ENCODE peak calls at places on chromosomes 5 and 9, in five cellular contexts. J is kidney, V is WTC11, W is mucosa of descending colon, M is mammary epithelial cell. E is an unnamed sample.

GRCh38 chr9:13429271-13429670 is 149.8 kb upstream of the MPDZ start:
- DNase-seq in M (no peak), W (no peak), V (no peak), J (no peak), E (no peak)

GRCh38 chr9:35808433-35808832 is 3.6 kb downstream of the SPAG8 start:
- DNase-seq in V (no peak), J (no peak), W (no peak), M (no peak), E (no peak)

GRCh38 chr9:32550046-32550608 is 2.0 kb upstream of the SMIM27 start:
- DNase-seq in V (no peak), M (peak), W (no peak), J (no peak), E (no peak)

GRCh38 chr9:135277219-135278201 is 190.0 kb downstream of the OLFM1 start:
- DNase-seq in J (peak), W (no peak), V (no peak), M (no peak), E (no peak)

GRCh38 chr9:136011703-136012496 is 50.7 kb upstream of the UBAC1 start:
- DNase-seq in J (peak), M (no peak), W (peak), V (peak), E (peak)

GRCh38 chr9:17063535-17064135 is 71.2 kb upstream of the CNTLN start:
- DNase-seq in W (no peak), M (peak), J (no peak), V (no peak), E (no peak)

GRCh38 chr5:148961261-148962199 is 101.3 kb downstream of the SH3TC2 start:
- DNase-seq in W (no peak), J (no peak), M (no peak), V (no peak), E (no peak)

GRCh38 chr5:38420691-38421395 is 135.6 kb downstream of the LIFR start:
- DNase-seq in V (peak), M (peak), W (peak), J (no peak), E (no peak)

GRCh38 chr5:180191716-180192115 is 17.3 kb downstream of the RASGEF1C start:
- DNase-seq in M (no peak), J (no peak), W (no peak), V (no peak), E (no peak)

GRCh38 chr5:74281191-74281590 is 359.3 kb downstream of the ENC1 start:
- DNase-seq in W (no peak), J (no peak), M (no peak), V (no peak), E (no peak)

GRCh38 chr5:51476456-51476855 is 93.2 kb downstream of the ISL1 start:
- DNase-seq in V (no peak), W (no peak), M (no peak), J (no peak), E (no peak)

GRCh38 chr9:129403743-129404620 is 216.9 kb downstream of the C9orf50 start:
- DNase-seq in J (peak), V (no peak), W (peak), M (no peak), E (no peak)

GRCh38 chr9:100394032-100394695 is 32.8 kb upstream of the MSANTD3 start:
- DNase-seq in J (no peak), W (no peak), V (no peak), M (no peak), E (no peak)

GRCh38 chr5:74141053-74141452 is 499.5 kb downstream of the ENC1 start:
- DNase-seq in M (peak), J (no peak), V (no peak), W (no peak), E (no peak)

GRCh38 chr9:70389642-70390266 is 24.7 kb downstream of the KLF9 start:
- DNase-seq in V (no peak), W (no peak), J (no peak), M (peak), E (no peak)

GRCh38 chr9:70392850-70393249 is 21.6 kb downstream of the KLF9 start:
- DNase-seq in V (no peak), W (no peak), J (no peak), M (no peak), E (no peak)

GRCh38 chr9:70390922-70391321 is 23.5 kb downstream of the KLF9 start:
- DNase-seq in J (no peak), M (no peak), V (no peak), W (no peak), E (no peak)

GRCh38 chr9:70389188-70389587 is 25.3 kb downstream of the KLF9 start:
- DNase-seq in V (no peak), J (no peak), W (no peak), M (no peak), E (no peak)

DNA sequence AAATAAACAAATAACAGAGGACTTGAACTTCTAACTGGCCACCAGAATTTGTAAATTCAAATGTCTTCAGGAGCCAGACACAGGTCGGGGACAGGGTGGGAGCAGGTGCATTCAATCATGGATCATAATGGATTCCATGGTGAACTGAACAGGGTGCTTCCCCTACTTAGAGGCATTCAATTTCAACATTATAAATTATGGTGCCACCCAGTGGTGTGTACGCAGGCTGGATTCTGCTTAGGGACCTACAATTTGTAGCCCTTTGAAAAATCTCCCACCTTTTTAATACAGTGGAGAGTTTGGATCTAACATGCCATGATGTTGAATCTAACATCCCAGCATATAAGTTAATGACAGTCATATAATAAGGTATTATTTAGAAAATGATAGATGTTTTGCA is 22.3 kb downstream of the KLF9 start:
- DNase-seq in W (no peak), V (no peak), M (no peak), J (no peak), E (no peak)
- TF ChIP-seq CTCF in W (no peak), V (no peak), M (peak), J (no peak), E (peak)

DNA sequence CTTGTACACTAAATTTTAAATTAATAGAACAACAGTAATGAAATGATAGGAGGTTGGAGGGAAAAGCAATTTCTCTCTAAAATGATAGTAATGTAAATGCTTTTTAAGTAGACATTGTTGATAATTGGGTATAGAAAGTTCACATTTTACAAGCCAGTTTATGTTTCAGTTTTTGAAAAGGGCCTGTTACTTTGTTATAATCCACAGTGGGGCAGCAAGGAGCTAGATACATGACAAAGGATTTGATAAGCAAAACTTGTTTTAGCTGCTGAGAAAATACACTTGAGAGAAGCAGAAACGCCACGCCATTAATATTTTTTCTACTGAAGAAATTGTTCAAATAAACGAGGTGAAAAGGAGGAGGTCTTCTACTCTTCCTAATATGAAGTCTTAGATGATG is 30.2 kb downstream of the SREK1 start:
- DNase-seq in J (no peak), M (no peak), V (no peak), W (no peak), E (no peak)
- TF ChIP-seq CTCF in J (no peak), M (peak), V (no peak), W (no peak), E (peak)

DNA sequence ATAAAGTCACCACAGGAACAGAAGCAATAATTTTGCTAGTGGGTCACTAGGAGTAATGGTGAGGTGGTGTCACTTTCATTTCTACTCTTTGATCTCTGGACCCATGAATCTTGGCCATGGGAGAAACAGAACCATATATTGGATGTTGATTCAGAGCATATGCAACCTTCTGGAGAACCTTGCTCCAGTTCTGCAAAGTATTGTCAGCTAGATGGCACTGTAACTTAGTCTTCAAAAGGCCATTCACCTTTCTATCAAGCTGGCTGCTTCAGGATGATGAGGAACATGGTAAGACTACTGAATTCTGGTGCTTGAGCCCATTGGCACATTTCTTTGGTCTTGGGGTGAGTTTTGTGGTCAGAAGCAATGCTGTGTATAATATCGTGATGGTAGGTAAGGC is 129.1 kb upstream of the FBN2 start:
- DNase-seq in V (no peak), J (no peak), M (no peak), W (no peak), E (no peak)
- TF ChIP-seq CTCF in V (no peak), J (no peak), M (no peak), W (no peak), E (peak)

DNA sequence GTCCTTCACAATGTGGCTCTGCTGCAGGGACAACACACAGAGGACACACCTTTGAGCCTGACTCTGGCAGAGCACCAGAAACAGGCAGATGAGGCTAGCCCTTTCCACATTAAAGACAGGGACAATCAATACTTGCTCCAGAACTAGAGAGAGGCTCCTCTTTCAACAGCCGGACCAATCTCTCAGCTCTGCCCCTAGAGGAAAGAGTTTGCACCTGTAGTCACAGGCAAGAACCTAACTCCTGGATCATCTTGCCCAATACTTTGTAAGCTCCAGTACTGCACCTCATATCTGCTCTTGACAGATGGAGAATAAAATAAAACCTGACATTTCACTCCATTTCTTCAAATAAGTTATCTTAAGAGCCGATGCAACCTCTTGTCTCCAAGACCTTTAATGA is 52.1 kb downstream of the EPB41L4A start:
- DNase-seq in W (no peak), J (no peak), V (peak), M (peak), E (no peak)
- TF ChIP-seq CTCF in W (no peak), J (peak), V (no peak), M (peak), E (peak)

GRCh38 chr9:34190996-34191892 is 12.4 kb downstream of the UBAP1 start:
- DNase-seq in J (no peak), V (no peak), W (no peak), M (no peak), E (no peak)
- TF ChIP-seq CTCF in J (no peak), V (no peak), W (no peak), M (no peak), E (peak)